ENCODE peak calls at places on chromosome 13, in nine cellular contexts. V, X, D, U, E, R, A, T and P are unnamed samples.

GRCh38 chr13:70668293-70668692 is 560.0 kb upstream of the KLHL1 start:
- DNase-seq in V (no peak), U (no peak), R (no peak), E (no peak), T (no peak), D (no peak), A (no peak), X (peak), P (no peak)

GRCh38 chr13:44854264-44855060 is 134.8 kb downstream of the NUFIP1 start:
- DNase-seq in X (no peak), U (peak), D (no peak), T (no peak), R (no peak), E (no peak), V (no peak), A (no peak), P (no peak)

GRCh38 chr13:46181799-46182490 is at the start of gene LCP1:
- DNase-seq in E (no peak), A (no peak), D (no peak), U (no peak), R (peak), V (no peak), T (no peak), X (no peak), P (no peak)

GRCh38 chr13:32988588-32989256 is 27.5 kb upstream of the KL start:
- DNase-seq in R (no peak), D (no peak), X (no peak), T (no peak), V (no peak), U (no peak), E (peak), A (no peak), P (no peak)

GRCh38 chr13:83024226-83024625 is 858.0 kb downstream of the SLITRK1 start:
- DNase-seq in T (no peak), E (no peak), V (no peak), U (no peak), R (no peak), A (no peak), D (no peak), X (no peak), P (no peak)

GRCh38 chr13:43785166-43785680 is 1.5 kb downstream of the ENOX1 start:
- DNase-seq in D (no peak), U (no peak), V (no peak), E (no peak), R (no peak), T (no peak), A (no peak), X (no peak), P (no peak)

GRCh38 chr13:26599403-26599802 is 41.9 kb downstream of the WASF3 start:
- DNase-seq in T (no peak), R (no peak), V (no peak), A (no peak), U (no peak), D (no peak), E (no peak), X (no peak), P (no peak)

GRCh38 chr13:78138756-78139155 is 220.1 kb upstream of the EDNRB start:
- DNase-seq in D (no peak), A (no peak), U (no peak), T (no peak), E (no peak), X (no peak), R (no peak), V (no peak), P (no peak)

GRCh38 chr13:47215741-47216140 is 318.9 kb upstream of the HTR2A start:
- DNase-seq in E (peak), R (no peak), V (peak), T (no peak), A (no peak), U (no peak), X (no peak), D (peak), P (peak)

GRCh38 chr13:111911754-111912452 is 155.0 kb upstream of the SOX1 start:
- DNase-seq in T (no peak), A (no peak), D (no peak), E (no peak), X (peak), U (no peak), R (no peak), V (no peak), P (no peak)